ENCODE peak calls at places on chromosomes 4 and X, in ten cellular contexts. B is SK-N-SH, M is astrocyte of the cerebellum, V is tibial artery, I is endothelial cell of umbilical vein, H is GM12865, F is AG09309, A is OCI-LY7, J is transverse colon, D is testis. C is an unnamed sample.

GRCh38 chr4:154908168-154908567 is 127.1 kb downstream of the RBM46 start:
- DNase-seq in B (no peak), M (no peak), V (no peak), I (no peak), H (no peak), F (no peak), A (no peak), J (no peak), D (no peak), C (no peak)

GRCh38 chr4:92447265-92447905 is 143.6 kb downstream of the GRID2 start:
- DNase-seq in B (no peak), M (no peak), V (no peak), I (no peak), H (no peak), F (no peak), A (no peak), J (no peak), D (no peak), C (no peak)

GRCh38 chrX:132127748-132128147 is at the start of gene FRMD7:
- DNase-seq in B (peak), M (peak), V (no peak), I (no peak), H (no peak), F (no peak), A (no peak), J (no peak), D (no peak), C (peak)

GRCh38 chr4:7434766-7435150 is at the start of gene PSAPL1:
- DNase-seq in B (peak), M (no peak), V (no peak), I (no peak), H (no peak), F (no peak), A (no peak), J (peak), D (peak), C (no peak)

GRCh38 chr4:10226756-10227155 is 110.2 kb upstream of the WDR1 start:
- DNase-seq in B (no peak), M (no peak), V (no peak), I (no peak), H (no peak), F (peak), A (no peak), J (no peak), D (no peak), C (no peak)

GRCh38 chr4:18322111-18322510 is 300.6 kb upstream of the LCORL start:
- DNase-seq in B (no peak), M (no peak), V (no peak), I (no peak), H (no peak), F (no peak), A (no peak), J (no peak), D (no peak), C (no peak)

GRCh38 chr4:147830102-147830463 is 98.2 kb downstream of the ARHGAP10 start:
- DNase-seq in B (no peak), M (no peak), V (no peak), I (no peak), H (no peak), F (no peak), A (no peak), J (no peak), D (no peak), C (no peak)

GRCh38 chrX:9797961-9798360 is 11.7 kb downstream of the SHROOM2 start:
- DNase-seq in B (no peak), M (no peak), V (no peak), I (no peak), H (no peak), F (no peak), A (no peak), J (no peak), D (no peak), C (no peak)

GRCh38 chr4:32858971-32859370 is 2138.8 kb downstream of the PCDH7 start:
- DNase-seq in B (no peak), M (peak), V (no peak), I (no peak), H (no peak), F (peak), A (no peak), J (no peak), D (no peak), C (peak)

GRCh38 chr4:87492617-87493016 is 36.6 kb downstream of the SPARCL1 start:
- DNase-seq in B (no peak), M (no peak), V (no peak), I (peak), H (no peak), F (no peak), A (no peak), J (no peak), D (no peak), C (no peak)

GRCh38 chrX:42992199-42992943 is 214.4 kb upstream of the PPP1R2C start:
- DNase-seq in B (no peak), M (no peak), V (no peak), I (peak), H (no peak), F (no peak), A (no peak), J (no peak), D (no peak), C (peak)

GRCh38 chr4:78642934-78643333 is 91.4 kb downstream of the ANXA3 start:
- DNase-seq in B (no peak), M (no peak), V (no peak), I (no peak), H (no peak), F (no peak), A (no peak), J (peak), D (no peak), C (no peak)

GRCh38 chr4:102157984-102158383 is 187.3 kb downstream of the SLC39A8 start:
- DNase-seq in B (no peak), M (no peak), V (no peak), I (no peak), H (no peak), F (no peak), A (no peak), J (no peak), D (no peak), C (no peak)

GRCh38 chrX:120761810-120762209 is 113.9 kb downstream of the CT47B1 start:
- DNase-seq in B (no peak), M (no peak), V (peak), I (no peak), H (no peak), F (peak), A (no peak), J (no peak), D (peak), C (peak)

GRCh38 chrX:88613338-88613737 is 133.7 kb upstream of the CPXCR1 start:
- DNase-seq in B (peak), M (no peak), V (no peak), I (peak), H (no peak), F (no peak), A (no peak), J (no peak), D (peak), C (no peak)

GRCh38 chrX:4547218-4547836 is 833.9 kb upstream of the PRKX start:
- DNase-seq in B (peak), M (peak), V (no peak), I (peak), H (peak), F (peak), A (peak), J (peak), D (peak), C (peak)

DNA sequence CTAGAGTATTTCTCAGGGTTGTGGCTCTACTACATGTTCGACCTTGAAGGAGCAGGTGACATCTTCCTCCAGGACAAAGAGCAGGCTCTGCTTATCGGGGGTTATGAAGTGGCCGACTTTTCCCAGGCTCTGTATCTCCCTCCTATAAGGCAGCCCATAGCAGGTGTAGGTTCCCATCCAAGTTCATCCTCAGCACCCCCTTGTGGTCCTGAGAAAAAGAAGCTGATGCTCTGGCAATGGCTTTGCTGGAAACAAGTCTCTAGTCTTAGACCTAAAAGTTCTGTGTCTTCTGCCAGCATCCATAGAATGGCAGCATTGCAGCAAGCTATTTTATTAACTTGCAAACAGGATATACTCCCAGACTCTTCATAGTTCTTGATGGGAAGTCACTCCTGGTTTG is 836.6 kb upstream of the PRKX start:
- DNase-seq in B (peak), M (no peak), V (no peak), I (no peak), H (no peak), F (no peak), A (peak), J (no peak), D (peak), C (no peak)
- TF ChIP-seq CTCF in B (no peak), M (no peak), V (no peak), I (no peak), H (no peak), F (no peak), A (peak), J (no peak), D (no peak), C (no peak)

DNA sequence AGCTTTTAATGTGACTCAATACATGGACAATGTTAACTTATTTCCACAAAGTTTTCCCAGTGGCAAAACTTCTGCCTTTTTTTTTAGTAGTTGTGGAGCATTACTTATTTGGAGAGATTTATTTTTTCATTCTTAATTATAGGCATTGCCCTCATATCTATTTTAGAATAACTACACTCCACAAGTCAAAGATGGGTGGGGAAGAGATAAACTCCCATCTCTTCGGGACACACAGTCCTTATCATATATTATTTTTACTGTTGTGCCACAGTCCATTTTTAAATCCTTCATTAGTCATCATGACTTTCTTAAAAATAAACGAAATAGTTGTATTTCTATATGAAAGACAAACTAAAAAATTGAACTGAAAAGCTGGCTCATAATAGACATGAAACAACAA is 1.2 kb downstream of the DMD start:
- DNase-seq in B (no peak), M (no peak), V (no peak), I (no peak), H (no peak), F (no peak), A (no peak), J (no peak), D (no peak), C (no peak)
- H3K4me3 ChIP-seq in B (no peak), M (peak), V (peak), I (peak), H (no peak), F (no peak), A (no peak), J (peak), D (peak), C (no peak)

DNA sequence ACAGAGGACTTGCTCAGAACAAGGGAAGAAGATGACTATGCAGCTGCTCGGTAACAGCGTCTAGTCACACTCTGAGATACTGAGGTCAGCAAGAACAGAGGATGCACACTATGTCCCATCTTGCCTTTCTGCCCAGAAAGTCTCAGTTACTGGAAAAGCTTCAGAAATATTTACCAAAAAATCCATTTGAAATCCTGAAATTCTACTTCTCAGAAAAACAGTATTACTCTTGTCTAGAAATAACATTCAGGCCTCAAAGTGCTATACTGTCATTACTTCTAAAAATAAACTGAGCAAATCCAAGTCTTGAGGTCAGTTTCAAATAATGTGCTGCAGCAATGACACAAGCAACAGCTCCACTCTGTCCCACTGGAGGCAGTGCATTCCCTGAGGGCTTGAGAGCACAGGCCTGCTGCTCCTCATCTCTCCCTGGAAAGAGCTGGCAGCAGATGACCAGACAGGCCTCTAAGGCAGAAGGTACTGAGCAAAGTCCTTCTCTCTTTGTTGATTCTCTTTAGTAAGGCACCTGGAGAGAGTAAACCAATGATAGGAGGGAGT is 76.9 kb downstream of the CAMK2D start:
- DNase-seq in B (peak), M (no peak), V (peak), I (no peak), H (no peak), F (peak), A (peak), J (peak), D (peak), C (peak)
- TF ChIP-seq CTCF in B (peak), M (peak), V (peak), I (no peak), H (no peak), F (peak), A (peak), J (peak), D (no peak), C (peak)

DNA sequence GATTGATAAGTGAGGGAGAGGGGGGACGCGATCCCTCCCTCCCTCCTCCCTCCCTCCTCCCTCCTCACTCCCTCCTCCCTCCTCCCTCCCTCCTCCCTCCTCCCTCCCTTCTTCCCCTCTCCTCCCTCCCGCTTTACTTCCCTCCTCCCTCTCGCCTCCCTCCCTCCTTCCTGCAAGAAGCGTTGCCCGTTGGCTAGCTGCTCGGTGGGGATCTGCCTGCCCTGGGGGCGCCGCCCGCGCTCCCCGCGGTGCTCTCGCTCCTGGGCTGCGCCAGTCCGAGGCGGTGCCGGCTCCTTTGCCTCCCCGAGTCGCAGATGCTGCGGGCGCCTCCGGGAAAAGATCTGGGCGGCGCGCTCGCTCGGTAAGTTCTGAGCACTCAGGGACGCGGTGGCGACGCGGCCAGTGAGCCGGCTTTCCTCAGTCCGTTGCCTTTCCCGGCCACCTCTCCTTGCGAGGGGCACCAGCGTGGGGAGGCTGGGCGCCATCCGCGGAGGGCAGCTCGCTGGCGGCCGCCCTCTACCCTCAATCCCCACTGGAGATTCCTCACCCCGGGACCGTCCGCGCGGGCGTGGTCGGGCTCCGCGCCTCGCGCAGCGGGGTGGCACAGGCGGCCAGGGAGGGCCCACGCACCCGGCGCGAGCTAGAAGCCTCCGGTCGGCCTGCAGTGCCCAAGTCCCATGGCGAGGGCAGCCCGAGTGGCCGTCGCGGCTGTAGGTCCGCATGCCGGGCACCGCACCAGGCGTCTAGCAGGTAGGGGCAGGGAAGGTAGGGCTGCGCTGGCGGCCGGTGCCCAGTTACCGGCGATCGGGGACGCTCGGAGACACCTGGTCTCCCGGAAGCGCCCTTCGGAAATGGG is at the start of gene SLITRK2:
- DNase-seq in B (no peak), M (no peak), V (no peak), I (no peak), H (no peak), F (no peak), A (no peak), J (no peak), D (peak), C (no peak)
- H3K4me3 ChIP-seq in B (no peak), M (peak), V (peak), I (no peak), H (no peak), F (no peak), A (no peak), J (no peak), D (no peak), C (no peak)

GRCh38 chrX:108068121-108068520 is 23.2 kb downstream of the PSMD10 start:
- DNase-seq in B (no peak), M (no peak), V (no peak), I (no peak), H (no peak), F (no peak), A (no peak), J (no peak), D (no peak), C (no peak)

GRCh38 chrX:108072746-108073145 is 18.6 kb downstream of the PSMD10 start:
- DNase-seq in B (no peak), M (peak), V (no peak), I (peak), H (no peak), F (no peak), A (no peak), J (no peak), D (no peak), C (peak)

GRCh38 chrX:108070891-108071290 is 20.5 kb downstream of the PSMD10 start:
- DNase-seq in B (no peak), M (peak), V (no peak), I (peak), H (no peak), F (peak), A (no peak), J (no peak), D (no peak), C (peak)

GRCh38 chrX:108071578-108071977 is 19.8 kb downstream of the PSMD10 start:
- DNase-seq in B (no peak), M (no peak), V (no peak), I (peak), H (no peak), F (no peak), A (no peak), J (no peak), D (no peak), C (peak)
- TF ChIP-seq CTCF in B (no peak), M (no peak), V (no peak), I (no peak), H (no peak), F (no peak), A (no peak), J (no peak), D (no peak), C (no peak)

GRCh38 chrX:24468245-24468644 is 3.2 kb downstream of the PDK3 start:
- DNase-seq in B (no peak), M (no peak), V (peak), I (no peak), H (no peak), F (no peak), A (no peak), J (no peak), D (no peak), C (no peak)
- H3K4me3 ChIP-seq in B (no peak), M (no peak), V (peak), I (no peak), H (no peak), F (no peak), A (no peak), J (no peak), D (no peak), C (no peak)

GRCh38 chr4:169716677-169717076 is 41.1 kb downstream of the HPF1 start:
- DNase-seq in B (no peak), M (peak), V (no peak), I (peak), H (no peak), F (no peak), A (no peak), J (no peak), D (no peak), C (no peak)
- TF ChIP-seq CTCF in B (no peak), M (no peak), V (no peak), I (no peak), H (no peak), F (no peak), A (no peak), J (no peak), D (no peak), C (no peak)

C was measured in foreskin fibroblast.